ENCODE peak calls at places on chromosomes 12 and 14, in six cellular contexts. One of them, this sample, is unnamed.

GRCh38 chr12:132803883-132804282 is 24.8 kb downstream of the GOLGA3 start:
- DNase-seq in epithelial cell of esophagus: peak
- DNase-seq in AG10803: peak
- DNase-seq in EL: no peak
- DNase-seq in CD4-positive, CD25-positive, alpha-beta regulatory T cell: no peak
- DNase-seq in stimulated activated CD8-positive, alpha-beta memory T cell treated with anti-CD3 and anti-CD28 coated beads, Interleukin-15, amount 100 ng/mL, for 24 hours: no peak
- DNase-seq in this sample: no peak

GRCh38 chr12:94689002-94689645 is 38.8 kb upstream of the TMCC3 start:
- DNase-seq in epithelial cell of esophagus: peak
- DNase-seq in EL: peak
- DNase-seq in CD4-positive, CD25-positive, alpha-beta regulatory T cell: no peak
- DNase-seq in AG10803: peak
- DNase-seq in stimulated activated CD8-positive, alpha-beta memory T cell treated with anti-CD3 and anti-CD28 coated beads, Interleukin-15, amount 100 ng/mL, for 24 hours: no peak
- DNase-seq in this sample: peak

GRCh38 chr14:103607822-103608221 is 21.2 kb upstream of the KLC1 start:
- DNase-seq in AG10803: no peak
- DNase-seq in CD4-positive, CD25-positive, alpha-beta regulatory T cell: no peak
- DNase-seq in stimulated activated CD8-positive, alpha-beta memory T cell treated with anti-CD3 and anti-CD28 coated beads, Interleukin-15, amount 100 ng/mL, for 24 hours: no peak
- DNase-seq in epithelial cell of esophagus: no peak
- DNase-seq in EL: no peak
- DNase-seq in this sample: no peak

GRCh38 chr12:75481774-75482173 is 1.2 kb downstream of the GLIPR1 start:
- DNase-seq in CD4-positive, CD25-positive, alpha-beta regulatory T cell: no peak
- DNase-seq in epithelial cell of esophagus: peak
- DNase-seq in stimulated activated CD8-positive, alpha-beta memory T cell treated with anti-CD3 and anti-CD28 coated beads, Interleukin-15, amount 100 ng/mL, for 24 hours: no peak
- DNase-seq in EL: peak
- DNase-seq in AG10803: peak
- DNase-seq in this sample: peak

GRCh38 chr14:100607611-100607956 is 20.4 kb upstream of the BEGAIN start:
- DNase-seq in AG10803: no peak
- DNase-seq in epithelial cell of esophagus: no peak
- DNase-seq in EL: no peak
- DNase-seq in stimulated activated CD8-positive, alpha-beta memory T cell treated with anti-CD3 and anti-CD28 coated beads, Interleukin-15, amount 100 ng/mL, for 24 hours: no peak
- DNase-seq in CD4-positive, CD25-positive, alpha-beta regulatory T cell: no peak
- DNase-seq in this sample: no peak

GRCh38 chr12:47551426-47551851 is 154.4 kb downstream of the RPAP3 start:
- DNase-seq in epithelial cell of esophagus: peak
- DNase-seq in CD4-positive, CD25-positive, alpha-beta regulatory T cell: no peak
- DNase-seq in EL: peak
- DNase-seq in stimulated activated CD8-positive, alpha-beta memory T cell treated with anti-CD3 and anti-CD28 coated beads, Interleukin-15, amount 100 ng/mL, for 24 hours: no peak
- DNase-seq in AG10803: peak
- DNase-seq in this sample: peak

GRCh38 chr14:37194698-37195097 is 3.0 kb upstream of the MIPOL1 start:
- DNase-seq in AG10803: no peak
- DNase-seq in CD4-positive, CD25-positive, alpha-beta regulatory T cell: no peak
- DNase-seq in EL: no peak
- DNase-seq in stimulated activated CD8-positive, alpha-beta memory T cell treated with anti-CD3 and anti-CD28 coated beads, Interleukin-15, amount 100 ng/mL, for 24 hours: no peak
- DNase-seq in epithelial cell of esophagus: no peak
- DNase-seq in this sample: no peak

GRCh38 chr14:28766505-28767238 is at the start of gene FOXG1:
- DNase-seq in epithelial cell of esophagus: no peak
- DNase-seq in AG10803: peak
- DNase-seq in EL: no peak
- DNase-seq in stimulated activated CD8-positive, alpha-beta memory T cell treated with anti-CD3 and anti-CD28 coated beads, Interleukin-15, amount 100 ng/mL, for 24 hours: no peak
- DNase-seq in CD4-positive, CD25-positive, alpha-beta regulatory T cell: no peak
- DNase-seq in this sample: no peak

GRCh38 chr12:13913371-13913770 is 68.0 kb downstream of the GRIN2B start:
- DNase-seq in CD4-positive, CD25-positive, alpha-beta regulatory T cell: no peak
- DNase-seq in EL: no peak
- DNase-seq in stimulated activated CD8-positive, alpha-beta memory T cell treated with anti-CD3 and anti-CD28 coated beads, Interleukin-15, amount 100 ng/mL, for 24 hours: no peak
- DNase-seq in epithelial cell of esophagus: peak
- DNase-seq in AG10803: no peak
- DNase-seq in this sample: no peak

GRCh38 chr14:61761959-61762786 is at the start of gene SNAPC1:
- DNase-seq in AG10803: peak
- DNase-seq in epithelial cell of esophagus: peak
- DNase-seq in stimulated activated CD8-positive, alpha-beta memory T cell treated with anti-CD3 and anti-CD28 coated beads, Interleukin-15, amount 100 ng/mL, for 24 hours: peak
- DNase-seq in CD4-positive, CD25-positive, alpha-beta regulatory T cell: peak
- DNase-seq in EL: peak
- DNase-seq in this sample: peak

GRCh38 chr14:64502476-64503183 is 1.0 kb downstream of the ZBTB25 start:
- DNase-seq in EL: no peak
- DNase-seq in AG10803: peak
- DNase-seq in CD4-positive, CD25-positive, alpha-beta regulatory T cell: no peak
- DNase-seq in epithelial cell of esophagus: peak
- DNase-seq in stimulated activated CD8-positive, alpha-beta memory T cell treated with anti-CD3 and anti-CD28 coated beads, Interleukin-15, amount 100 ng/mL, for 24 hours: no peak
- DNase-seq in this sample: peak

GRCh38 chr14:94113908-94114588 is 3.5 kb downstream of the IFI27 start:
- DNase-seq in EL: peak
- DNase-seq in stimulated activated CD8-positive, alpha-beta memory T cell treated with anti-CD3 and anti-CD28 coated beads, Interleukin-15, amount 100 ng/mL, for 24 hours: no peak
- DNase-seq in epithelial cell of esophagus: no peak
- DNase-seq in CD4-positive, CD25-positive, alpha-beta regulatory T cell: no peak
- DNase-seq in AG10803: no peak
- DNase-seq in this sample: no peak

GRCh38 chr12:94099191-94099983 is 49.0 kb upstream of the PLXNC1 start:
- DNase-seq in EL: peak
- DNase-seq in AG10803: peak
- DNase-seq in epithelial cell of esophagus: peak
- DNase-seq in stimulated activated CD8-positive, alpha-beta memory T cell treated with anti-CD3 and anti-CD28 coated beads, Interleukin-15, amount 100 ng/mL, for 24 hours: no peak
- DNase-seq in CD4-positive, CD25-positive, alpha-beta regulatory T cell: no peak
- DNase-seq in this sample: peak

GRCh38 chr14:56118611-56119181 is 485 bp downstream of the PELI2 start:
- DNase-seq in CD4-positive, CD25-positive, alpha-beta regulatory T cell: no peak
- DNase-seq in AG10803: peak
- DNase-seq in EL: peak
- DNase-seq in epithelial cell of esophagus: no peak
- DNase-seq in stimulated activated CD8-positive, alpha-beta memory T cell treated with anti-CD3 and anti-CD28 coated beads, Interleukin-15, amount 100 ng/mL, for 24 hours: no peak
- DNase-seq in this sample: peak

GRCh38 chr12:126952106-126953007 is 1314.6 kb upstream of the TMEM132C start:
- DNase-seq in stimulated activated CD8-positive, alpha-beta memory T cell treated with anti-CD3 and anti-CD28 coated beads, Interleukin-15, amount 100 ng/mL, for 24 hours: no peak
- DNase-seq in epithelial cell of esophagus: no peak
- DNase-seq in AG10803: no peak
- DNase-seq in CD4-positive, CD25-positive, alpha-beta regulatory T cell: no peak
- DNase-seq in EL: no peak
- DNase-seq in this sample: no peak

GRCh38 chr14:78131201-78131600 is 39.0 kb upstream of the NRXN3 start:
- DNase-seq in AG10803: no peak
- DNase-seq in epithelial cell of esophagus: no peak
- DNase-seq in CD4-positive, CD25-positive, alpha-beta regulatory T cell: no peak
- DNase-seq in EL: no peak
- DNase-seq in stimulated activated CD8-positive, alpha-beta memory T cell treated with anti-CD3 and anti-CD28 coated beads, Interleukin-15, amount 100 ng/mL, for 24 hours: no peak
- DNase-seq in this sample: no peak

GRCh38 chr14:24372701-24373416 is 4.9 kb downstream of the NFATC4 start:
- DNase-seq in AG10803: no peak
- DNase-seq in stimulated activated CD8-positive, alpha-beta memory T cell treated with anti-CD3 and anti-CD28 coated beads, Interleukin-15, amount 100 ng/mL, for 24 hours: no peak
- DNase-seq in CD4-positive, CD25-positive, alpha-beta regulatory T cell: no peak
- DNase-seq in epithelial cell of esophagus: no peak
- DNase-seq in EL: peak
- DNase-seq in this sample: no peak

GRCh38 chr12:105993766-105994165 is 145.0 kb downstream of the NUAK1 start:
- DNase-seq in EL: no peak
- DNase-seq in stimulated activated CD8-positive, alpha-beta memory T cell treated with anti-CD3 and anti-CD28 coated beads, Interleukin-15, amount 100 ng/mL, for 24 hours: no peak
- DNase-seq in AG10803: no peak
- DNase-seq in CD4-positive, CD25-positive, alpha-beta regulatory T cell: no peak
- DNase-seq in epithelial cell of esophagus: no peak
- DNase-seq in this sample: no peak

GRCh38 chr12:47740536-47741339 is 15.4 kb upstream of the ENDOU start:
- DNase-seq in epithelial cell of esophagus: no peak
- DNase-seq in AG10803: no peak
- DNase-seq in CD4-positive, CD25-positive, alpha-beta regulatory T cell: no peak
- DNase-seq in EL: no peak
- DNase-seq in stimulated activated CD8-positive, alpha-beta memory T cell treated with anti-CD3 and anti-CD28 coated beads, Interleukin-15, amount 100 ng/mL, for 24 hours: no peak
- DNase-seq in this sample: no peak

GRCh38 chr12:57483466-57483865 is 3.8 kb upstream of the ARHGAP9 start:
- DNase-seq in stimulated activated CD8-positive, alpha-beta memory T cell treated with anti-CD3 and anti-CD28 coated beads, Interleukin-15, amount 100 ng/mL, for 24 hours: no peak
- DNase-seq in CD4-positive, CD25-positive, alpha-beta regulatory T cell: no peak
- DNase-seq in AG10803: peak
- DNase-seq in EL: peak
- DNase-seq in epithelial cell of esophagus: no peak
- DNase-seq in this sample: peak

GRCh38 chr12:92784356-92784755 is 81.6 kb downstream of the PLEKHG7 start:
- DNase-seq in stimulated activated CD8-positive, alpha-beta memory T cell treated with anti-CD3 and anti-CD28 coated beads, Interleukin-15, amount 100 ng/mL, for 24 hours: no peak
- DNase-seq in epithelial cell of esophagus: peak
- DNase-seq in AG10803: peak
- DNase-seq in CD4-positive, CD25-positive, alpha-beta regulatory T cell: no peak
- DNase-seq in EL: peak
- DNase-seq in this sample: peak

GRCh38 chr12:12839886-12840285 is 26.7 kb downstream of the DDX47 start:
- DNase-seq in stimulated activated CD8-positive, alpha-beta memory T cell treated with anti-CD3 and anti-CD28 coated beads, Interleukin-15, amount 100 ng/mL, for 24 hours: no peak
- DNase-seq in epithelial cell of esophagus: peak
- DNase-seq in EL: peak
- DNase-seq in CD4-positive, CD25-positive, alpha-beta regulatory T cell: no peak
- DNase-seq in AG10803: peak
- DNase-seq in this sample: peak

GRCh38 chr12:70609739-70610491 is 27.3 kb downstream of the PTPRB start:
- DNase-seq in stimulated activated CD8-positive, alpha-beta memory T cell treated with anti-CD3 and anti-CD28 coated beads, Interleukin-15, amount 100 ng/mL, for 24 hours: no peak
- DNase-seq in epithelial cell of esophagus: peak
- DNase-seq in AG10803: peak
- DNase-seq in EL: peak
- DNase-seq in CD4-positive, CD25-positive, alpha-beta regulatory T cell: no peak
- DNase-seq in this sample: peak

GRCh38 chr12:115840159-115840558 is 437.3 kb downstream of the MED13L start:
- DNase-seq in AG10803: peak
- DNase-seq in stimulated activated CD8-positive, alpha-beta memory T cell treated with anti-CD3 and anti-CD28 coated beads, Interleukin-15, amount 100 ng/mL, for 24 hours: no peak
- DNase-seq in epithelial cell of esophagus: peak
- DNase-seq in CD4-positive, CD25-positive, alpha-beta regulatory T cell: no peak
- DNase-seq in EL: peak
- DNase-seq in this sample: no peak